ENCODE peak calls at places on chromosomes 12 and 14, in nine cellular contexts. H is AG09309; P is astrocyte; A is CD8-positive, alpha-beta T cell; Y is choroid plexus epithelial cell; E is neural progenitor cell; R is OCI-LY7; U is A549; C is astrocyte of the spinal cord. T is an unnamed sample.

GRCh38 chr14:53955671-53956426 is 776 bp downstream of the BMP4 start:
- DNase-seq in H (no peak), P (peak), A (no peak), Y (no peak), E (peak), R (no peak), U (peak), C (peak), T (no peak)

GRCh38 chr12:128976120-128976519 is 122.8 kb downstream of the GLT1D1 start:
- DNase-seq in H (no peak), P (no peak), A (no peak), Y (peak), E (peak), R (peak), U (peak), C (no peak), T (no peak)

GRCh38 chr12:64672925-64673409 is 62.7 kb downstream of the RASSF3 start:
- DNase-seq in H (no peak), P (peak), A (peak), Y (peak), E (no peak), R (peak), U (peak), C (peak), T (peak)

GRCh38 chr14:75566321-75566720 is 12.1 kb upstream of the FLVCR2 start:
- DNase-seq in H (no peak), P (no peak), A (peak), Y (no peak), E (no peak), R (no peak), U (no peak), C (no peak), T (peak)

GRCh38 chr12:100991059-100991562 is 196.5 kb downstream of the ANO4 start:
- DNase-seq in H (no peak), P (no peak), A (no peak), Y (no peak), E (no peak), R (no peak), U (no peak), C (no peak), T (no peak)

GRCh38 chr12:53427905-53428594 is 4.4 kb downstream of the AMHR2 start:
- DNase-seq in H (peak), P (peak), A (peak), Y (peak), E (no peak), R (no peak), U (peak), C (peak), T (peak)

GRCh38 chr12:108341854-108342847 is 3.0 kb upstream of the CMKLR1 start:
- DNase-seq in H (no peak), P (no peak), A (no peak), Y (no peak), E (no peak), R (no peak), U (no peak), C (no peak), T (no peak)

GRCh38 chr12:124992874-124993567 is 424 bp upstream of the BRI3BP start:
- DNase-seq in H (no peak), P (peak), A (peak), Y (peak), E (peak), R (peak), U (peak), C (peak), T (no peak)

GRCh38 chr14:91258021-91258618 is 13.6 kb upstream of the GPR68 start:
- DNase-seq in H (peak), P (peak), A (no peak), Y (no peak), E (no peak), R (no peak), U (peak), C (peak), T (peak)

GRCh38 chr14:81729622-81730021 is 196.0 kb upstream of the SEL1L start:
- DNase-seq in H (no peak), P (no peak), A (no peak), Y (no peak), E (no peak), R (no peak), U (no peak), C (no peak), T (no peak)

GRCh38 chr14:81565441-81566290 is 32.0 kb upstream of the SEL1L start:
- DNase-seq in H (no peak), P (no peak), A (no peak), Y (peak), E (peak), R (peak), U (peak), C (no peak), T (peak)

GRCh38 chr14:104394606-104394910 is 185.0 kb upstream of the C14orf180 start:
- DNase-seq in H (no peak), P (no peak), A (no peak), Y (no peak), E (no peak), R (peak), U (no peak), C (no peak), T (no peak)

GRCh38 chr14:54920052-54920451 is 17.4 kb upstream of the GCH1 start:
- DNase-seq in H (no peak), P (no peak), A (no peak), Y (no peak), E (no peak), R (no peak), U (no peak), C (no peak), T (no peak)

GRCh38 chr14:58805057-58805456 is 167.3 kb downstream of the DACT1 start:
- DNase-seq in H (no peak), P (peak), A (no peak), Y (no peak), E (no peak), R (no peak), U (no peak), C (no peak), T (peak)

DNA sequence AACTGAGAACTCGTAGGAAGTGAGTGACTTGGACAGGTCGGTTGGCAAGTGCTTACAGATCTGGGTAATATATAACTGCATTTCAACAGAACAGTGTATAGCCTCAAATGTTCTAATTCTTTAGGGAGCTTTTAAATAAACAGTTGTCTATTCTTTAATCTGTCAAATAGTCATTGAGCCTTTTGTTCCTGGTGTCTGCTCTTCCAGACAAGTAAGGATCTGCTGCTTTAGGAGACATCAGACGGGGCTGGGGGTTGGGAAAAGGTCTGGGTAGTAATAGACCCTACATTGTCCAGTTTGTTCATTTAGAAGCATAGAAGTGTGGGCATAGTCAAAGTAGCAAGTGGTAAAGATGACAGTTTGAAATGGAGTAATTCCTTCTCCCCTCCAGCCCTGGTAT is 2.0 kb downstream of the PTPN11 start:
- DNase-seq in H (no peak), P (no peak), A (no peak), Y (no peak), E (no peak), R (no peak), U (no peak), C (no peak), T (no peak)
- H3K4me3 ChIP-seq in H (no peak), P (no peak), A (no peak), Y (no peak), E (no peak), R (no peak), U (no peak), C (no peak), T (no peak)

GRCh38 chr12:59780605-59781135 is 184.8 kb downstream of the SLC16A7 start:
- DNase-seq in H (peak), P (peak), A (no peak), Y (peak), E (peak), R (peak), U (peak), C (peak), T (peak)
- TF ChIP-seq CTCF in H (peak), P (peak), A (no peak), Y (peak), E (peak), R (peak), U (no peak), C (peak), T (peak)

GRCh38 chr12:115353467-115353866 is 669.5 kb upstream of the TBX3 start:
- DNase-seq in H (no peak), P (no peak), A (no peak), Y (no peak), E (no peak), R (no peak), U (no peak), C (no peak), T (no peak)

GRCh38 chr12:115355301-115355700 is 671.3 kb upstream of the TBX3 start:
- DNase-seq in H (no peak), P (no peak), A (no peak), Y (no peak), E (no peak), R (no peak), U (no peak), C (no peak), T (no peak)

GRCh38 chr12:115351513-115352077 is 667.6 kb upstream of the TBX3 start:
- DNase-seq in H (no peak), P (no peak), A (no peak), Y (peak), E (no peak), R (no peak), U (no peak), C (no peak), T (peak)

GRCh38 chr12:115354007-115354452 is 670.1 kb upstream of the TBX3 start:
- DNase-seq in H (peak), P (peak), A (no peak), Y (peak), E (no peak), R (no peak), U (peak), C (peak), T (peak)

DNA sequence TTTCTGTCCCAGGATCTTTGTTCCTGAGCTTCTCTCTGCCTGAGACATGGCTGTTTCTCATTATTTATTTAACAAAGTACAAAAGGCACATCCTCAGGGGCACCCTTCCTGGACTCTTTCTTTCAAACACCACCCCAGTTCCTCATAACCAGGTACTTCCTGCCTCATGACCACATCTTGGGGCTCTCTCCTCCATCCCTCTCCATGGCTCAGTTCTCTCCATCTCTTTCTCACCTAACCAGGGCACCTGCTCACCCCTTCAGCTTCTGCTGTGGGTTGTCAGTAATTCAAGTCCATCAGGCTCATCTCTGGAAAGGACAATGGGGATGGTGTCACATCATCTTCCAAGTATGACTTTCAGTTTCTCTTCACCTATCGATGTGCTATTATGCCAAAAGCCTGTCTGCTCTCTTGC is 670.5 kb upstream of the TBX3 start:
- DNase-seq in H (no peak), P (no peak), A (no peak), Y (no peak), E (no peak), R (no peak), U (no peak), C (no peak), T (peak)
- H3K4me3 ChIP-seq in H (peak), P (peak), A (no peak), Y (peak), E (no peak), R (no peak), U (peak), C (peak), T (peak)

GRCh38 chr14:34539407-34540180 is at the start of gene EAPP:
- DNase-seq in H (peak), P (peak), A (peak), Y (peak), E (peak), R (peak), U (peak), C (peak), T (peak)
- TF ChIP-seq CTCF in H (peak), P (no peak), A (no peak), Y (no peak), E (no peak), R (no peak), U (no peak), C (no peak), T (no peak)

GRCh38 chr12:65952737-65953209 is 128.5 kb downstream of the HMGA2 start:
- DNase-seq in H (no peak), P (peak), A (no peak), Y (no peak), E (no peak), R (no peak), U (peak), C (peak), T (no peak)
- H3K4me3 ChIP-seq in H (no peak), P (no peak), A (no peak), Y (no peak), E (no peak), R (no peak), U (no peak), C (no peak), T (no peak)

GRCh38 chr14:71006200-71006563 is 98.9 kb downstream of the PCNX1 start:
- DNase-seq in H (no peak), P (peak), A (no peak), Y (no peak), E (no peak), R (no peak), U (no peak), C (no peak), T (no peak)

GRCh38 chr14:71012888-71013287 is 105.6 kb downstream of the PCNX1 start:
- DNase-seq in H (no peak), P (no peak), A (no peak), Y (no peak), E (no peak), R (no peak), U (no peak), C (no peak), T (no peak)

GRCh38 chr14:71013551-71014192 is 106.4 kb downstream of the PCNX1 start:
- DNase-seq in H (no peak), P (no peak), A (no peak), Y (peak), E (no peak), R (no peak), U (no peak), C (no peak), T (peak)

DNA sequence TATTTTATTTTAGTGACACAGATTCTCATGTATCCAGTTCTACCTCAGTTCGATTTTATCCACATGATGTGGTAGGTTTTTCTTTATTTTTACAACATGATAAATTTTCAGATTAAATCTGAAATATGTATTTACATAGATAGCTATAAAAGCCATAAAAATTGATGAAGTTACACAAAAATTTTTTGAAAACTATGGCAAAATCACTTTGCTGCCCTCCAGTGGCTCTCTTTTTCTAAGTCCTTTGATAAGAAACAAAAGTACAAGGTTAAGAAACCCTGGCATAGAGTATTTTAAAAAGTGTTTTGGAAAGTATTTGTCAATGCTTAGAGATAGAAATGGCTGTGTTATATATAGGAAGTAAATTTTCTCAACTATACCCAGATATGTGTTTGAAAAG is 104.2 kb downstream of the PCNX1 start:
- DNase-seq in H (no peak), P (no peak), A (no peak), Y (peak), E (no peak), R (no peak), U (no peak), C (no peak), T (no peak)
- TF ChIP-seq CTCF in H (peak), P (peak), A (peak), Y (peak), E (peak), R (peak), U (peak), C (peak), T (peak)

DNA sequence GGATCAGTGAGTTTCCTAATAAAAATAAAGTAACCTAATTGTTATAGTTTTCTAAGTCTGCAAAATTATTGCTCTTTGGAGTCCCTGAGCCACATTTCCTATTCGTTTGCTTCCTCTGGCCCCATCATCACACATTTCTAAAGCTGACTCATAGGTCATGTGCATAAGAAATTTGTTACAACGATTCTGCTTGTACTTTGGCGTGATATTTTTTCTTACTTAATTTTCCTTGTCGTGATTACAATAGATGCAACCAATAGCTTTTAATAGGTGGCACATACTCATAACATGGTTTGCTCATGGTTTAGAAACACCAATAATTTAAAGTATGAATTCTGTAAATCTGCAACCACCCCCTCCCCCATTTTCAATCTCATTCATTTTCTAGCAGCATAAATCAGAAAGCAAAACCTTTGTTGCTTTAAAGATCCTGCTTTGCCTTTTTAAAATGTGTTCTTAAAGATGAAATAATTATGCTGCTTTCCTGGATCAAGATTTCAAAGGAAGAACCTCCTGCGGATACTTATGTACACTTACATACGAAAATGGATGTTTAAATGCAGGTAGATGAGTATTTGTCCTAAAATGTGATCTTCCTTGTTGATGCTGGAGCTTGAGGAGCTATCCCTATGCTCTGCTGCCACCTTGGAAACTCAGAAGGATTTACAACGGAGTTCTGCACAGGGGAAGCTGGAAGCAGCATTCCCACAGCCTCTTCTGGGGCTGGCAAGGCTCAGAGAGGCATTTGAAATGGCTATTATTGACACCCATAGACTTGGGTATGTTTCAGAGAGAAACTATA is 1.7 kb upstream of the FLRT2 start:
- DNase-seq in H (peak), P (peak), A (no peak), Y (peak), E (peak), R (no peak), U (peak), C (peak), T (peak)
- H3K4me3 ChIP-seq in H (peak), P (peak), A (no peak), Y (peak), E (peak), R (no peak), U (peak), C (peak), T (peak)

GRCh38 chr14:35760143-35760542 is 49.0 kb downstream of the RALGAPA1 start:
- DNase-seq in H (no peak), P (no peak), A (no peak), Y (no peak), E (no peak), R (no peak), U (no peak), C (no peak), T (no peak)

GRCh38 chr14:35758523-35759129 is 50.5 kb downstream of the RALGAPA1 start:
- DNase-seq in H (no peak), P (no peak), A (no peak), Y (no peak), E (no peak), R (no peak), U (no peak), C (no peak), T (no peak)

GRCh38 chr14:35752380-35752779 is 56.7 kb downstream of the RALGAPA1 start:
- DNase-seq in H (no peak), P (no peak), A (no peak), Y (no peak), E (no peak), R (no peak), U (no peak), C (no peak), T (no peak)

GRCh38 chr14:35750202-35750904 is 58.7 kb downstream of the RALGAPA1 start:
- DNase-seq in H (no peak), P (no peak), A (no peak), Y (no peak), E (no peak), R (no peak), U (no peak), C (no peak), T (no peak)

DNA sequence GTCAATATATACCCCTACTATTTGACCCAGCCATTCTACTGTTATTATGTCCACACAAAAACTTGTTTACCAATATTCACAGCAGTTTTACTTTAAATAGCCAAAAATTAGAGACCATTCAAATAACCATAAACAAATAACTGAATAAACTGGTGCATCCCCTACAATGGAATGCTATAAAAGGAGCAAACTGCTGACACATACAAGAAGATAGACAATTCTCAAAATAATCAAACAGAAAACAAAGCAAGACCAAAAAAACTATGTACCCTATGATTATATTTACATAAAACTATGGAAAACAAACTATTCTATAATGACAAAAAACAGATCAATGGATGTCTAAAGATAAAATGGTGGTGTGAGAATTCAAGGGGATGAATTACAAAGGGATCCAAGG is 54.4 kb downstream of the RALGAPA1 start:
- DNase-seq in H (no peak), P (no peak), A (no peak), Y (no peak), E (no peak), R (no peak), U (no peak), C (no peak), T (no peak)
- TF ChIP-seq CTCF in H (no peak), P (no peak), A (no peak), Y (no peak), E (no peak), R (no peak), U (no peak), C (no peak), T (no peak)

GRCh38 chr12:93335603-93336162 is 42.0 kb upstream of the NUDT4 start:
- DNase-seq in H (no peak), P (no peak), A (no peak), Y (no peak), E (no peak), R (no peak), U (no peak), C (no peak), T (no peak)
- H3K4me3 ChIP-seq in H (no peak), P (no peak), A (no peak), Y (no peak), E (no peak), R (no peak), U (no peak), C (no peak), T (no peak)

GRCh38 chr14:24952851-24953666 is 96.9 kb downstream of the STXBP6 start:
- DNase-seq in H (no peak), P (no peak), A (no peak), Y (no peak), E (peak), R (no peak), U (peak), C (no peak), T (no peak)
- TF ChIP-seq CTCF in H (no peak), P (no peak), A (no peak), Y (peak), E (peak), R (no peak), U (no peak), C (no peak), T (no peak)

T was measured in AG10803.